ENCODE peak calls at places on chromosomes 16 and 17, in four cellular contexts. Y is left ventricle myocardium inferior, V is A549, W is NB4. G is an unnamed sample.

GRCh38 chr17:76716834-76717205 is 6.1 kb upstream of the MXRA7 start:
- DNase-seq in Y (no peak), V (no peak), W (peak; percentile 39), G (no peak)

GRCh38 chr17:44775838-44776621 is 17.2 kb downstream of the ADAM11 start:
- DNase-seq in Y (no peak), W (no peak), V (no peak), G (peak; percentile 45)

GRCh38 chr17:49616546-49617205 is 41.0 kb downstream of the NXPH3 start:
- DNase-seq in W (no peak), Y (peak; percentile 75), V (no peak), G (no peak)

GRCh38 chr16:31215287-31216115 is 1.4 kb downstream of the PYDC1 start:
- DNase-seq in V (peak; percentile 65), W (peak; percentile 76), Y (peak; percentile 62), G (peak; percentile 98)

GRCh38 chr17:82692268-82692667 is 6.2 kb downstream of the RAB40B start:
- DNase-seq in V (no peak), Y (no peak), W (no peak), G (no peak)

GRCh38 chr17:8264836-8265542 is 15.9 kb downstream of the PFAS start:
- DNase-seq in V (no peak), W (no peak), Y (no peak), G (no peak)

GRCh38 chr16:17205279-17206139 is 265.3 kb downstream of the XYLT1 start:
- DNase-seq in Y (no peak), W (no peak), V (no peak), G (no peak)

GRCh38 chr17:50184611-50185398 is 16.6 kb downstream of the COL1A1 start:
- DNase-seq in Y (peak; percentile 36), V (no peak), W (peak; percentile 74), G (no peak)

GRCh38 chr16:73672135-73672534 is 624.2 kb upstream of the ZFHX3 start:
- DNase-seq in V (no peak), Y (no peak), W (no peak), G (no peak)

GRCh38 chr16:35574011-35574410 is 2114.6 kb downstream of the TP53TG3F start:
- DNase-seq in V (no peak), W (no peak), Y (no peak), G (no peak)

GRCh38 chr17:55814377-55814776 is 63.5 kb downstream of the PCTP start:
- DNase-seq in W (no peak), V (peak; percentile 20), Y (peak; percentile 51), G (no peak)

GRCh38 chr17:50184057-50184456 is 17.4 kb downstream of the COL1A1 start:
- DNase-seq in Y (no peak), V (no peak), W (peak; percentile 57), G (no peak)

GRCh38 chr16:31451681-31452351 is 7.5 kb upstream of the ARMC5 start:
- DNase-seq in V (peak; percentile 85), Y (peak; percentile 46), W (peak; percentile 57), G (no peak)

GRCh38 chr17:7856081-7856791 is 1.1 kb downstream of the NAA38 start:
- DNase-seq in V (no peak), Y (peak; percentile 75), W (peak; percentile 84), G (no peak)

GRCh38 chr16:695355-696089 is 5.3 kb upstream of the WDR24 start:
- DNase-seq in V (peak; percentile 78), W (no peak), Y (no peak), G (no peak)

GRCh38 chr17:72445055-72445991 is 324.5 kb downstream of the SOX9 start:
- DNase-seq in Y (no peak), V (peak; percentile 80), W (no peak), G (no peak)

GRCh38 chr17:47852113-47852949 is 1.4 kb upstream of the SP6 start:
- DNase-seq in V (no peak), W (no peak), Y (no peak), G (no peak)

GRCh38 chr16:66081967-66082366 is 284.5 kb upstream of the CDH5 start:
- DNase-seq in V (peak; percentile 52), Y (no peak), W (no peak), G (no peak)

GRCh38 chr17:33712120-33712519 is 419.0 kb upstream of the ASIC2 start:
- DNase-seq in V (no peak), Y (no peak), W (peak; percentile 6), G (no peak)

GRCh38 chr16:88810868-88811599 is 694 bp downstream of the APRT start:
- DNase-seq in W (peak; percentile 89), V (peak; percentile 87), Y (peak; percentile 79), G (peak; percentile 83)

GRCh38 chr16:2457267-2457666 is 2.6 kb upstream of the TEDC2 start:
- DNase-seq in Y (no peak), V (no peak), W (no peak), G (no peak)

GRCh38 chr16:11497329-11497805 is 89.4 kb downstream of the LITAF start:
- DNase-seq in V (peak; percentile 92), Y (peak; percentile 89), W (peak; percentile 49), G (peak; percentile 72)